ENCODE peak calls at places on chromosomes 11 and 22, in five cellular contexts. J, A, W, Z and V are unnamed samples.

GRCh38 chr11:2769409-2769778 is 69.6 kb upstream of the KCNQ1OT1 start:
- DNase-seq in A (no peak), W (no peak), Z (no peak), J (no peak), V (no peak)

GRCh38 chr22:48600681-48601080 is 1227.0 kb downstream of the BRD1 start:
- DNase-seq in Z (peak), J (no peak), A (no peak), W (no peak), V (no peak)

GRCh38 chr22:28882545-28882877 is 861 bp upstream of the ZNRF3 start:
- DNase-seq in W (no peak), Z (peak), A (no peak), J (no peak), V (no peak)

GRCh38 chr11:29333993-29334780 is 682.6 kb downstream of the KCNA4 start:
- DNase-seq in J (no peak), W (no peak), A (no peak), Z (peak), V (no peak)

GRCh38 chr11:28107331-28107725 is 628 bp downstream of the KIF18A start:
- DNase-seq in A (no peak), Z (peak), J (no peak), W (no peak), V (no peak)

GRCh38 chr11:15293975-15294374 is 179.3 kb downstream of the INSC start:
- DNase-seq in W (no peak), A (no peak), Z (no peak), J (no peak), V (no peak)

GRCh38 chr11:134508219-134508990 is 96.4 kb upstream of the B3GAT1 start:
- DNase-seq in A (no peak), J (no peak), Z (no peak), W (no peak), V (no peak)

GRCh38 chr11:57251491-57252104 is 14.5 kb upstream of the APLNR start:
- DNase-seq in J (no peak), W (no peak), A (no peak), Z (no peak), V (no peak)

GRCh38 chr11:100719362-100719761 is 32.3 kb downstream of the ARHGAP42 start:
- DNase-seq in J (no peak), Z (peak), A (no peak), W (no peak), V (no peak)